ENCODE peak calls at places on chromosomes 4 and X, in six cellular contexts. J, V, A, X, S and E are unnamed samples.

GRCh38 chr4:172245493-172245892 is 432.3 kb downstream of the GALNTL6 start:
- DNase-seq in J (no peak), V (no peak), A (no peak), X (no peak), S (no peak), E (no peak)

GRCh38 chr4:158811704-158812103 is 42.9 kb downstream of the FNIP2 start:
- DNase-seq in J (no peak), V (no peak), A (no peak), X (no peak), S (no peak), E (peak; percentile 84)

GRCh38 chrX:75303795-75304194 is 29.9 kb downstream of the UPRT start:
- DNase-seq in J (no peak), V (no peak), A (no peak), X (no peak), S (no peak), E (no peak)

GRCh38 chr4:38030023-38030422 is 69.8 kb downstream of the PTTG2 start:
- DNase-seq in J (no peak), V (no peak), A (no peak), X (no peak), S (no peak), E (no peak)

GRCh38 chr4:37970702-37971101 is 10.5 kb downstream of the PTTG2 start:
- DNase-seq in J (peak; percentile 90), V (peak; percentile 72), A (no peak), X (no peak), S (peak; percentile 81), E (no peak)

GRCh38 chr4:147820975-147821374 is 89.1 kb downstream of the ARHGAP10 start:
- DNase-seq in J (no peak), V (no peak), A (peak; percentile 78), X (no peak), S (no peak), E (no peak)

GRCh38 chr4:52421811-52422213 is 237.3 kb downstream of the USP46 start:
- DNase-seq in J (no peak), V (no peak), A (no peak), X (no peak), S (no peak), E (no peak)

GRCh38 chrX:97858592-97858991 is 974.9 kb downstream of the RPA4 start:
- DNase-seq in J (no peak), V (no peak), A (no peak), X (no peak), S (no peak), E (no peak)

GRCh38 chr4:67779631-67780030 is 25.4 kb upstream of the GNRHR start:
- DNase-seq in J (no peak), V (no peak), A (no peak), X (no peak), S (no peak), E (no peak)

GRCh38 chr4:141705747-141706377 is 69.5 kb downstream of the IL15 start:
- DNase-seq in J (no peak), V (no peak), A (no peak), X (no peak), S (no peak), E (no peak)

GRCh38 chrX:107677501-107677901 is 49.2 kb downstream of the PRPS1 start:
- DNase-seq in J (no peak), V (no peak), A (no peak), X (no peak), S (no peak), E (no peak)

GRCh38 chrX:86714441-86714840 is 566.2 kb downstream of the DACH2 start:
- DNase-seq in J (no peak), V (no peak), A (no peak), X (no peak), S (no peak), E (no peak)

GRCh38 chr4:7206856-7207567 is 14.7 kb downstream of the SORCS2 start:
- DNase-seq in J (peak; percentile 89), V (peak; percentile 86), A (no peak), X (peak; percentile 89), S (peak; percentile 51), E (no peak)

GRCh38 chr4:29278580-29278979 is 1441.6 kb upstream of the PCDH7 start:
- DNase-seq in J (no peak), V (no peak), A (no peak), X (no peak), S (no peak), E (no peak)

GRCh38 chrX:151814767-151815166 is 80.2 kb downstream of the CNGA2 start:
- DNase-seq in J (no peak), V (no peak), A (no peak), X (no peak), S (no peak), E (no peak)

GRCh38 chrX:111652719-111653118 is 28.3 kb upstream of the ALG13 start:
- DNase-seq in J (no peak), V (no peak), A (no peak), X (peak; percentile 22), S (no peak), E (no peak)

GRCh38 chr4:15778742-15779231 is 659 bp downstream of the CD38 start:
- DNase-seq in J (peak; percentile 85), V (peak; percentile 39), A (no peak), X (peak; percentile 18), S (no peak), E (no peak)

GRCh38 chr4:80362578-80363181 is 27.1 kb downstream of the CFAP299 start:
- DNase-seq in J (peak; percentile 65), V (no peak), A (no peak), X (peak; percentile 73), S (no peak), E (peak; percentile 16)

GRCh38 chrX:133921764-133922389 is 63.5 kb downstream of the GPC3 start:
- DNase-seq in J (peak; percentile 64), V (peak; percentile 14), A (no peak), X (peak; percentile 28), S (no peak), E (no peak)

GRCh38 chr4:21901281-21901680 is 47.3 kb downstream of the KCNIP4 start:
- DNase-seq in J (no peak), V (no peak), A (no peak), X (no peak), S (no peak), E (no peak)

GRCh38 chr4:48720459-48720858 is 59.6 kb downstream of the FRYL start:
- DNase-seq in J (no peak), V (no peak), A (no peak), X (no peak), S (no peak), E (no peak)

GRCh38 chr4:35228318-35228717 is 1016.0 kb downstream of the ARAP2 start:
- DNase-seq in J (no peak), V (no peak), A (no peak), X (no peak), S (no peak), E (no peak)

DNA sequence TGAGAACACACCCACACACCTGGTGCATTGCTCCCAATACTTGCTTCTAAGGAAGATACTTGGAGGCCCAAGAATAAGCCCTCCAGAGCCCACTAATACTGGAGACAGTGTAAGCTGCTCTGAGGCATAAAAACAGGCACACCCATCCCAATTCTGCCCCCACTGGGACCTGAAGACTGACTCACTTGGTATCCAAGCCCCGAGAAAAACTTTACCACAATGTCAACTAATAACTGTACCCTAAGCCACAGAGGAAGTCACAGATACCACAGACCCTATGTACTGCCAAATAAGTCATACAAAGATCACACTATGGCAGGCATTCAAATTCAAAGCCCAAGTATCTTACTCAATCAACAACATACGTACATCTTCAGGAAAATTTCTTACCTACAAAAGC is 398.2 kb upstream of the SPANXN1 start:
- DNase-seq in J (no peak), V (no peak), A (no peak), X (no peak), S (no peak), E (no peak)
- H3K9me3 ChIP-seq in J (no peaks in the 10 kb centered on the region), V (peaks cover 10% of the 10 kb centered on the region), A (no peaks in the 10 kb centered on the region), X (no peaks in the 10 kb centered on the region), S (peaks cover 1% of the 10 kb centered on the region), E (no peaks in the 10 kb centered on the region)

GRCh38 chr4:14180166-14180565 is 552.6 kb upstream of the BOD1L1 start:
- DNase-seq in J (no peak), V (no peak), A (no peak), X (no peak), S (no peak), E (no peak)

GRCh38 chr4:14180983-14181601 is 553.6 kb upstream of the BOD1L1 start:
- DNase-seq in J (no peak), V (no peak), A (no peak), X (peak; percentile 20), S (no peak), E (no peak)

GRCh38 chr4:14177987-14178386 is 550.5 kb upstream of the BOD1L1 start:
- DNase-seq in J (no peak), V (no peak), A (no peak), X (no peak), S (no peak), E (no peak)

GRCh38 chr4:14176613-14177012 is 549.1 kb upstream of the BOD1L1 start:
- DNase-seq in J (no peak), V (no peak), A (no peak), X (no peak), S (no peak), E (no peak)

GRCh38 chr4:14178421-14178820 is 550.9 kb upstream of the BOD1L1 start:
- DNase-seq in J (no peak), V (no peak), A (no peak), X (peak; percentile 10), S (no peak), E (no peak)
- H3K9me3 ChIP-seq in J (no peaks in the 10 kb centered on the region), V (no peaks in the 10 kb centered on the region), A (no peaks in the 10 kb centered on the region), X (no peaks in the 10 kb centered on the region), S (no peaks in the 10 kb centered on the region), E (no peaks in the 10 kb centered on the region)

DNA sequence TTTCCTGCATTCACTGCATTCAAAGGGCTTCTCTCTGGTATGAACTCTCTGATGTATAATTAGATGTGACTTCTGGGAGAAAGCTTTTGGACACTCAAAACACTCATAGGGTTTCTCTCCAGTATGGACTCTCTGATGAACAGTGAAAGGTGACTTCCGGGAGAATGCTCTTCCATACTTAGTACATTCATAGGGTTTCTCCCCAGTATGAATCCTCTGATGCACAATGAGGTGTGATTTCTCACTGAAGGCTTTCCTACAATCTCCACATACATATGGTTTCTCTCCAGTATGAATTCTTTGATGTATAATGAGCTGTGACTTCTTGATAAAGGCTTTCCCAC is 12.2 kb downstream of the ZNF630 start:
- DNase-seq in J (no peak), V (no peak), A (no peak), X (no peak), S (no peak), E (no peak)
- H3K9me3 ChIP-seq in J (no peaks in the 10 kb centered on the region), V (peaks cover 32% of the 10 kb centered on the region), A (no peaks in the 10 kb centered on the region), X (peaks cover 5% of the 10 kb centered on the region), S (peaks cover 27% of the 10 kb centered on the region), E (no peaks in the 10 kb centered on the region)

DNA sequence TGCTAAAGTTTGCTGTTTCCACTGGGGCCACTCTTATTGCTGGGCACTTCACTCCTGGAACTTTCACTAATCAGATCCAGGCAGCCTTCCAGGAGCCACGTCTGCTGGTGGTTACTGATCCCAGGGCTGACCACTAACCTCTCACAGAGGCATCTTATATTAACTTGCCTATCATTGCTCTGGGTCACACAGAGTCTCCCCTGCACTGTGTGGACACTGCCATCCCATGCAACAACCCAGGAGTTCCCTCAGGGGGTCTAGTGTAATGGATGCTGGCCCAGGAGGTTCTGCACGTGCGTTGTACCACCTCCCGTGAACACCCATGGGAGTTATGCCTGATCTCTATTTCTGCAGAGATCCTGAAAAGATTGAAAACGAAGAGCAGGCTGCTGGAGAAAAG is 41.8 kb upstream of the IQSEC2 start:
- DNase-seq in J (no peak), V (no peak), A (no peak), X (no peak), S (no peak), E (no peak)
- H3K9me3 ChIP-seq in J (no peaks in the 10 kb centered on the region), V (no peaks in the 10 kb centered on the region), A (no peaks in the 10 kb centered on the region), X (no peaks in the 10 kb centered on the region), S (no peaks in the 10 kb centered on the region), E (no peaks in the 10 kb centered on the region)